ENCODE peak calls at places on chromosome 17, in four cellular contexts. X, H, D and Y are unnamed samples. For H3K36me3, the result is how much of the 10 kb centered on the place peaks cover.

GRCh38 chr17:1555618-1556471 is 6.7 kb downstream of the PITPNA start:
- DNase-seq in X (peak), H (no peak), D (no peak), Y (no peak)

GRCh38 chr17:49715221-49715620 is 7.5 kb upstream of the SLC35B1 start:
- DNase-seq in X (no peak), H (no peak), D (no peak), Y (no peak)

GRCh38 chr17:41417576-41418015 is 6.8 kb downstream of the KRT37 start:
- DNase-seq in X (no peak), H (no peak), D (peak), Y (no peak)

GRCh38 chr17:78689029-78689428 is 93.0 kb downstream of the CYTH1 start:
- DNase-seq in X (no peak), H (no peak), D (no peak), Y (no peak)

GRCh38 chr17:56629450-56630187 is 36.1 kb downstream of the NOG start:
- DNase-seq in X (no peak), H (no peak), D (peak), Y (peak)

GRCh38 chr17:81086789-81087551 is 52.0 kb downstream of the BAIAP2 start:
- DNase-seq in X (no peak), H (no peak), D (no peak), Y (no peak)

GRCh38 chr17:38454528-38454927 is 26.3 kb downstream of the ARHGAP23 start:
- DNase-seq in X (no peak), H (peak), D (no peak), Y (peak)

GRCh38 chr17:82497483-82498405 is 21.8 kb upstream of the FOXK2 start:
- DNase-seq in X (peak), H (no peak), D (peak), Y (peak)

GRCh38 chr17:5526821-5527598 is 40.6 kb downstream of the MIS12 start:
- DNase-seq in X (no peak), H (no peak), D (peak), Y (peak)

GRCh38 chr17:14214271-14214670 is 22.4 kb downstream of the CDRT15 start:
- DNase-seq in X (no peak), H (no peak), D (no peak), Y (no peak)

GRCh38 chr17:51298508-51299371 is 38.4 kb downstream of the UTP18 start:
- DNase-seq in X (no peak), H (no peak), D (peak), Y (peak)

GRCh38 chr17:9175700-9176467 is 154.6 kb downstream of the NTN1 start:
- DNase-seq in X (no peak), H (no peak), D (no peak), Y (no peak)

DNA sequence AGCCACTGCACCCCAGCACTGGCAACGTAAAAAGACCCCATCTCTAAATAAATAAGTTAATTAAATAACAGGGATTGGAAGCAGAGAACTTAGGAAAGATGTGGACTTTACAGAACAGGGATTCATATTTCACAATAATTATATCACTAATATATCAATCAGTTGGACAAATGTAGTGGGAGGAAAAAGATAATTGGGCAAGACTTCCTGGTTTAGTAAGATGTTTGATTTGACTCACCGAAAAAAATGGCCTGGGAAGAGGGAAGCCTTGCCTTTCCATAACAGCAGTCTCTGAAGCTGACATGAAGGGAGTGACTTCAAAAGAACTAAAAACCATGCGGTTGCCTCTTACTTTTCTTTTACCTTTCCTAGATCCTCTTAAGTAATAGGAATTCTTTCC is 15.2 kb upstream of the C17orf78 start:
- DNase-seq in X (no peak), H (no peak), D (no peak), Y (no peak)
- H3K27ac ChIP-seq in X (no peak), H (no peak), D (peak), Y (no peak)

GRCh38 chr17:55263565-55264272 is 1.0 kb upstream of the HLF start:
- DNase-seq in X (no peak), H (no peak), D (no peak), Y (no peak)

GRCh38 chr17:55264640-55265298 is at the start of gene HLF:
- DNase-seq in X (peak), H (peak), D (peak), Y (no peak)

GRCh38 chr17:55266051-55266957 is 1.5 kb downstream of the HLF start:
- DNase-seq in X (peak), H (no peak), D (no peak), Y (no peak)

GRCh38 chr17:55265434-55266021 is 768 bp downstream of the HLF start:
- DNase-seq in X (peak), H (no peak), D (no peak), Y (no peak)

DNA sequence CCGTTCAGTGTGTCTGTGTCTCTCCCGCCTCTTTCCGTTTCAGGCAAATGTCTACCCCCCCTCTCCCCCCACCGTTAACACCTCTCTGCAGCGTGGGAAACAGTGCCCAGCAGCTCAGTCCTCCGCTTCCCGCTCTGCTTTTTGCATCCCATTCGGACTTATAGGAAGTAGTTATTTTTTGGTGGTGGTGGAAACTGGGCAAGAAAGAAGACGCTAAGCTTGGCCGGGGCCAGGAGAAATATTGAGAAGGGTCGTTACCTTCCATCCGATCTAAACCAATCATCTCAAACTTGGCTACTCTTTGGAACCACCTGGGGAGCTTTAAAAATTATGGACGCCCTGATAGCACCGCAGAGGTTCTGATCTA is 504 bp upstream of the HLF start:
- DNase-seq in X (no peak), H (no peak), D (no peak), Y (no peak)
- H3K4me3 ChIP-seq in X (no peak), H (peak), D (peak), Y (no peak)

GRCh38 chr17:45282683-45283644 is 21.1 kb upstream of the SPATA32 start:
- DNase-seq in X (no peak), H (no peak), D (peak), Y (peak)
- H3K36me3 ChIP-seq in X (under half), H (under half), D (under half), Y (half or more)

DNA sequence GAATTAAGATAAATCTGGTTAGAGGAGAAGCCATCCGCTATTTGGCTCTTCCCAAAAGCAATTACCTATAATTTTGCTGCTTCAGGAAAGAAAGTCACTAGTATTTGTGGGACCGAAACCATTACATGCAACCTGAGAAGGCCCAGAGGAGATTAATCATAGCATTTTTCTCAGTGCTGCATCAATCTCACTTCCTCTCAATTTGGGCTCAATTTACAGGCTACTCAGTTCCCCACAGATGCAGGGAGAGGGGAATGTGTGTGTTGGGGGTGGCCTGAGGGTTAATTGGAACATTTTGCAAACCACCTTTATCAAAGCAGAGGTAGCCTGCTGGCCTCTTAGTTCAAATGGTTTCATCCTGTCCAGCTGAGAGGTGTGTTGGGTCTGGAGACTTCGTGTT is 394.7 kb upstream of the ASIC2 start:
- DNase-seq in X (no peak), H (no peak), D (no peak), Y (no peak)
- H3K27ac ChIP-seq in X (no peak), H (no peak), D (no peak), Y (no peak)

GRCh38 chr17:46057366-46057765 is 58.3 kb downstream of the STH start:
- DNase-seq in X (no peak), H (no peak), D (no peak), Y (peak)

GRCh38 chr17:46061435-46061834 is 62.4 kb downstream of the STH start:
- DNase-seq in X (no peak), H (no peak), D (no peak), Y (no peak)

GRCh38 chr17:46060461-46060860 is 61.4 kb downstream of the STH start:
- DNase-seq in X (no peak), H (no peak), D (no peak), Y (no peak)

GRCh38 chr17:46056800-46057304 is 57.8 kb downstream of the STH start:
- DNase-seq in X (no peak), H (no peak), D (no peak), Y (peak)

GRCh38 chr17:46059457-46059856 is 60.4 kb downstream of the STH start:
- DNase-seq in X (no peak), H (no peak), D (no peak), Y (no peak)
- H3K4me3 ChIP-seq in X (no peak), H (no peak), D (no peak), Y (no peak)

DNA sequence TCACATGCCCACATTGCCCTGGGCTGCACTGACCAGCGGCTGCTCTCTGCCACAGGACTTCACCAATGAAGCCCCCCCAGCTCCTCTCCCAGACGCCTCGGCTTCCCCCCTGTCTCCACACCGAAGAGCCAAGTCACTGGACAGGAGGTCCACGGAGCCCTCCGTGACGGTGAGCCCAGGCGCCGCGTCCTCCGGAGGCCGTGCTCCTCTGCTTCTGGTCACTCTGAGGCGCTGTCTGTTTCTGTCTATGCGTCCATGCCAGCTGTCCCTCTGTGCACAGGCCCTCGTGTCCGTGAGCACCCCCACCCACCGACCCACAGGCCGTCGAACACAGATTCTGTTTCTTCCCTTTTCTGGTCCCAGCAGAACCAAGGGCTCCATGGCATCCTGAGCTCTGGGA is 62.6 kb downstream of the PLD6 start:
- DNase-seq in X (no peak), H (no peak), D (no peak), Y (no peak)
- H3K36me3 ChIP-seq in X (under half), H (under half), D (under half), Y (half or more)

GRCh38 chr17:69608114-69608513 is 193.6 kb downstream of the MAP2K6 start:
- DNase-seq in X (no peak), H (no peak), D (no peak), Y (no peak)
- H3K27ac ChIP-seq in X (no peak), H (peak), D (no peak), Y (peak)

GRCh38 chr17:16969931-16970906 is 1.7 kb downstream of the TNFRSF13B start:
- DNase-seq in X (no peak), H (no peak), D (no peak), Y (no peak)
- H3K4me3 ChIP-seq in X (no peak), H (no peak), D (no peak), Y (no peak)